ENCODE peak calls at places on chromosomes 5 and 9, in nine cellular contexts. B is adrenal gland; Q is effector memory CD8-positive, alpha-beta T cell; S is NCI-H1092 treated with DMSO at 0.1 percent for 48 hours; Z is progenitor cell of endocrine pancreas; T is sciatic nerve; U is PC-3; D is COR-L47; I is SHP77. O is an unnamed sample.

GRCh38 chr5:73968246-73968645 is 342.2 kb downstream of the ARHGEF28 start:
- DNase-seq in D (no peak), Z (no peak), B (no peak), U (no peak), S (no peak), Q (no peak), I (no peak), T (no peak), O (no peak)

GRCh38 chr5:1771149-1772065 is 28.2 kb downstream of the MRPL36 start:
- DNase-seq in T (no peak), D (no peak), B (no peak), U (no peak), Z (no peak), S (no peak), Q (no peak), I (no peak), O (no peak)

GRCh38 chr5:31674371-31674770 is 35.4 kb downstream of the PDZD2 start:
- DNase-seq in S (no peak), B (no peak), T (no peak), Z (no peak), D (no peak), U (no peak), Q (no peak), I (no peak), O (no peak)

GRCh38 chr9:117169089-117169488 is 245.8 kb downstream of the ASTN2 start:
- DNase-seq in D (no peak), B (no peak), S (no peak), Q (no peak), Z (no peak), T (no peak), I (no peak), U (no peak), O (no peak)

GRCh38 chr9:98906273-98907040 is 37.2 kb upstream of the COL15A1 start:
- DNase-seq in D (no peak), S (no peak), T (no peak), Z (no peak), Q (no peak), U (no peak), I (peak), B (peak), O (no peak)

GRCh38 chr9:109409998-109410397 is 88.1 kb downstream of the PTPN3 start:
- DNase-seq in B (no peak), Z (peak), S (no peak), Q (no peak), D (no peak), T (no peak), I (no peak), U (no peak), O (no peak)

GRCh38 chr5:68770566-68770965 is 323.2 kb upstream of the SLC30A5 start:
- DNase-seq in T (no peak), D (no peak), Q (no peak), U (no peak), B (no peak), S (peak), Z (no peak), I (no peak), O (no peak)

GRCh38 chr9:103837940-103838339 is 256.2 kb upstream of the SMC2 start:
- DNase-seq in Q (no peak), Z (no peak), B (no peak), T (no peak), U (no peak), D (no peak), S (peak), I (no peak), O (no peak)

GRCh38 chr5:20601678-20602100 is 613.7 kb upstream of the CDH18 start:
- DNase-seq in T (no peak), Z (no peak), U (peak), S (no peak), B (no peak), D (no peak), Q (no peak), I (no peak), O (no peak)

GRCh38 chr9:98482248-98482647 is 226.5 kb downstream of the GABBR2 start:
- DNase-seq in T (no peak), Q (no peak), U (no peak), B (no peak), D (no peak), I (no peak), S (no peak), Z (no peak), O (no peak)

GRCh38 chr9:89116064-89116817 is 62.4 kb downstream of the SHC3 start:
- DNase-seq in Q (no peak), I (no peak), U (no peak), Z (no peak), B (no peak), T (no peak), D (no peak), S (no peak), O (no peak)

GRCh38 chr5:123512631-123513461 is 869 bp downstream of the CSNK1G3 start:
- DNase-seq in B (peak), D (no peak), S (no peak), Z (no peak), U (peak), Q (peak), I (no peak), T (peak), O (peak)

GRCh38 chr9:124322618-124323432 is 65.1 kb downstream of the NEK6 start:
- DNase-seq in U (no peak), I (no peak), Z (no peak), Q (no peak), B (no peak), T (no peak), S (no peak), D (no peak), O (no peak)

O was measured in suprapubic skin.